ENCODE peak calls at places on chromosomes 3 and 15, in four cellular contexts. N, L, M and Y are unnamed samples.
A peak's percentile ranks its signal among the peaks of the same experiment; 100 is the strongest.

GRCh38 chr3:131388400-131388799 is 6.8 kb downstream of the NUDT16 start:
- DNase-seq in L (no peak), M (no peak), N (no peak), Y (no peak)

GRCh38 chr15:97235285-97235985 is 725.1 kb upstream of the ARRDC4 start:
- DNase-seq in M (peak; percentile 35), L (no peak), N (no peak), Y (peak; percentile 66)

GRCh38 chr3:4326868-4327267 is 23.7 kb downstream of the SETMAR start:
- DNase-seq in L (no peak), N (no peak), M (no peak), Y (no peak)

GRCh38 chr15:70473623-70474366 is 289.6 kb downstream of the UACA start:
- DNase-seq in N (no peak), M (no peak), L (no peak), Y (no peak)

GRCh38 chr15:51494411-51495314 is 127.9 kb downstream of the DMXL2 start:
- DNase-seq in M (peak; percentile 8), L (no peak), N (no peak), Y (no peak)

GRCh38 chr3:16439163-16439847 is 74.2 kb downstream of the RFTN1 start:
- DNase-seq in M (no peak), N (no peak), L (no peak), Y (no peak)

GRCh38 chr3:64888840-64889239 is 201.0 kb upstream of the ADAMTS9 start:
- DNase-seq in N (no peak), L (no peak), M (no peak), Y (no peak)

GRCh38 chr15:48352474-48353072 is 21.3 kb downstream of the DUT start:
- DNase-seq in L (no peak), M (peak; percentile 47), N (peak; percentile 34), Y (peak; percentile 59)

GRCh38 chr3:126474498-126475410 is 937 bp downstream of the ZXDC start:
- DNase-seq in M (peak; percentile 40), N (peak; percentile 17), L (no peak), Y (peak; percentile 30)

GRCh38 chr3:54071596-54071995 is 50.8 kb upstream of the CACNA2D3 start:
- DNase-seq in N (no peak), L (no peak), M (no peak), Y (no peak)

GRCh38 chr3:31004025-31004678 is 109.7 kb upstream of the GADL1 start:
- DNase-seq in N (no peak), L (peak; percentile 86), M (peak; percentile 85), Y (no peak)

GRCh38 chr3:188854395-188855149 is 317.2 kb upstream of the TPRG1 start:
- DNase-seq in M (peak; percentile 81), L (no peak), N (no peak), Y (no peak)

GRCh38 chr3:165895919-165896318 is 58.7 kb upstream of the BCHE start:
- DNase-seq in N (no peak), M (no peak), L (no peak), Y (peak; percentile 54)

GRCh38 chr3:38085943-38086324 is 46.9 kb downstream of the DLEC1 start:
- DNase-seq in N (no peak), M (no peak), L (no peak), Y (no peak)

GRCh38 chr3:46705022-46705530 is 3.9 kb downstream of the TMIE start:
- DNase-seq in N (peak; percentile 58), M (peak; percentile 57), L (no peak), Y (peak; percentile 78)

GRCh38 chr3:160006282-160007163 is 17.9 kb downstream of the IL12A start:
- DNase-seq in L (no peak), N (no peak), M (peak; percentile 54), Y (peak; percentile 49)

GRCh38 chr3:66228707-66229106 is 7.9 kb downstream of the SLC25A26 start:
- DNase-seq in M (no peak), L (no peak), N (no peak), Y (no peak)

GRCh38 chr3:48446043-48446424 is 503 bp upstream of the ATRIP start:
- DNase-seq in L (no peak), M (no peak), N (no peak), Y (no peak)

GRCh38 chr3:179750720-179751328 is 98.0 kb downstream of the USP13 start:
- DNase-seq in M (no peak), N (no peak), L (no peak), Y (no peak)

GRCh38 chr3:39639344-39640236 is 169.8 kb upstream of the MYRIP start:
- DNase-seq in M (peak; percentile 91), N (no peak), L (peak; percentile 82), Y (peak; percentile 14)

GRCh38 chr3:72238341-72238740 is 453.4 kb upstream of the PROK2 start:
- DNase-seq in M (no peak), N (no peak), L (no peak), Y (no peak)

GRCh38 chr3:25174251-25174650 is 253.8 kb upstream of the RARB start:
- DNase-seq in M (no peak), N (no peak), L (no peak), Y (no peak)

GRCh38 chr3:194521514-194522260 is 34.9 kb upstream of the ATP13A3 start:
- DNase-seq in N (no peak), L (peak; percentile 29), M (peak; percentile 69), Y (no peak)

GRCh38 chr3:73493543-73494314 is 131.0 kb downstream of the PDZRN3 start:
- DNase-seq in N (no peak), L (peak; percentile 44), M (no peak), Y (no peak)